ENCODE peak calls at places on chromosomes 11 and 22, in eight cellular contexts. One of them, this sample, is unnamed.

GRCh38 chr11:12131943-12132789 is 21.8 kb downstream of the MICAL2 start:
- DNase-seq in A549: no peak
- DNase-seq in upper lobe of right lung: peak
- DNase-seq in fibroblast of the aortic adventitia: no peak
- DNase-seq in Caco-2: peak
- DNase-seq in thoracic aorta: no peak
- DNase-seq in heart right ventricle: no peak
- DNase-seq in neural crest cell: no peak
- DNase-seq in this sample: no peak

GRCh38 chr11:87301785-87302540 is 264.2 kb downstream of the TMEM135 start:
- DNase-seq in Caco-2: no peak
- DNase-seq in upper lobe of right lung: no peak
- DNase-seq in heart right ventricle: no peak
- DNase-seq in neural crest cell: no peak
- DNase-seq in fibroblast of the aortic adventitia: no peak
- DNase-seq in A549: no peak
- DNase-seq in thoracic aorta: no peak
- DNase-seq in this sample: no peak

GRCh38 chr11:30457045-30457444 is 129.1 kb downstream of the MPPED2 start:
- DNase-seq in heart right ventricle: no peak
- DNase-seq in fibroblast of the aortic adventitia: no peak
- DNase-seq in Caco-2: no peak
- DNase-seq in A549: no peak
- DNase-seq in upper lobe of right lung: no peak
- DNase-seq in thoracic aorta: no peak
- DNase-seq in neural crest cell: no peak
- DNase-seq in this sample: no peak

GRCh38 chr22:49815641-49816071 is 12.0 kb downstream of the BRD1 start:
- DNase-seq in Caco-2: no peak
- DNase-seq in A549: no peak
- DNase-seq in heart right ventricle: no peak
- DNase-seq in thoracic aorta: no peak
- DNase-seq in fibroblast of the aortic adventitia: no peak
- DNase-seq in neural crest cell: no peak
- DNase-seq in upper lobe of right lung: no peak
- DNase-seq in this sample: no peak

GRCh38 chr11:113698515-113698914 is 7.6 kb downstream of the TMPRSS5 start:
- DNase-seq in thoracic aorta: no peak
- DNase-seq in neural crest cell: no peak
- DNase-seq in fibroblast of the aortic adventitia: no peak
- DNase-seq in heart right ventricle: no peak
- DNase-seq in Caco-2: no peak
- DNase-seq in A549: no peak
- DNase-seq in upper lobe of right lung: no peak
- DNase-seq in this sample: no peak

GRCh38 chr22:34036936-34037335 is 116.7 kb upstream of the LARGE1 start:
- DNase-seq in Caco-2: no peak
- DNase-seq in thoracic aorta: no peak
- DNase-seq in A549: no peak
- DNase-seq in fibroblast of the aortic adventitia: no peak
- DNase-seq in heart right ventricle: no peak
- DNase-seq in neural crest cell: no peak
- DNase-seq in upper lobe of right lung: no peak
- DNase-seq in this sample: no peak

GRCh38 chr11:75873417-75874148 is 58.6 kb downstream of the UVRAG start:
- DNase-seq in thoracic aorta: no peak
- DNase-seq in upper lobe of right lung: no peak
- DNase-seq in A549: no peak
- DNase-seq in Caco-2: no peak
- DNase-seq in neural crest cell: no peak
- DNase-seq in fibroblast of the aortic adventitia: peak
- DNase-seq in heart right ventricle: no peak
- DNase-seq in this sample: no peak

GRCh38 chr11:94171693-94172440 is 43.2 kb downstream of the PANX1 start:
- DNase-seq in heart right ventricle: peak
- DNase-seq in thoracic aorta: no peak
- DNase-seq in neural crest cell: no peak
- DNase-seq in fibroblast of the aortic adventitia: peak
- DNase-seq in Caco-2: no peak
- DNase-seq in A549: peak
- DNase-seq in upper lobe of right lung: no peak
- DNase-seq in this sample: peak

GRCh38 chr22:37529652-37530345 is 10.6 kb upstream of the CARD10 start:
- DNase-seq in fibroblast of the aortic adventitia: no peak
- DNase-seq in heart right ventricle: no peak
- DNase-seq in thoracic aorta: no peak
- DNase-seq in A549: no peak
- DNase-seq in upper lobe of right lung: no peak
- DNase-seq in neural crest cell: no peak
- DNase-seq in Caco-2: no peak
- DNase-seq in this sample: no peak

GRCh38 chr22:37716708-37717107 is 19.9 kb downstream of the TRIOBP start:
- DNase-seq in upper lobe of right lung: no peak
- DNase-seq in heart right ventricle: no peak
- DNase-seq in A549: no peak
- DNase-seq in fibroblast of the aortic adventitia: no peak
- DNase-seq in thoracic aorta: no peak
- DNase-seq in neural crest cell: no peak
- DNase-seq in Caco-2: no peak
- DNase-seq in this sample: no peak

GRCh38 chr11:26558191-26558590 is 13.9 kb downstream of the MUC15 start:
- DNase-seq in thoracic aorta: no peak
- DNase-seq in fibroblast of the aortic adventitia: no peak
- DNase-seq in upper lobe of right lung: no peak
- DNase-seq in Caco-2: no peak
- DNase-seq in neural crest cell: no peak
- DNase-seq in heart right ventricle: no peak
- DNase-seq in A549: no peak
- DNase-seq in this sample: no peak

GRCh38 chr11:128422576-128423370 is 164.6 kb downstream of the ETS1 start:
- DNase-seq in fibroblast of the aortic adventitia: no peak
- DNase-seq in thoracic aorta: no peak
- DNase-seq in upper lobe of right lung: no peak
- DNase-seq in neural crest cell: no peak
- DNase-seq in A549: no peak
- DNase-seq in Caco-2: no peak
- DNase-seq in heart right ventricle: peak
- DNase-seq in this sample: no peak

GRCh38 chr11:122137081-122137793 is 21.2 kb upstream of the BLID start:
- DNase-seq in heart right ventricle: no peak
- DNase-seq in fibroblast of the aortic adventitia: peak
- DNase-seq in thoracic aorta: no peak
- DNase-seq in A549: no peak
- DNase-seq in upper lobe of right lung: no peak
- DNase-seq in neural crest cell: no peak
- DNase-seq in Caco-2: no peak
- DNase-seq in this sample: no peak

GRCh38 chr11:28342704-28343103 is 234.5 kb downstream of the METTL15 start:
- DNase-seq in thoracic aorta: no peak
- DNase-seq in A549: no peak
- DNase-seq in upper lobe of right lung: no peak
- DNase-seq in heart right ventricle: no peak
- DNase-seq in neural crest cell: no peak
- DNase-seq in Caco-2: no peak
- DNase-seq in fibroblast of the aortic adventitia: peak
- DNase-seq in this sample: no peak

GRCh38 chr11:117942255-117942654 is 13.1 kb upstream of the TMPRSS13 start:
- DNase-seq in A549: no peak
- DNase-seq in Caco-2: no peak
- DNase-seq in fibroblast of the aortic adventitia: no peak
- DNase-seq in upper lobe of right lung: no peak
- DNase-seq in neural crest cell: no peak
- DNase-seq in heart right ventricle: no peak
- DNase-seq in thoracic aorta: no peak
- DNase-seq in this sample: no peak

GRCh38 chr11:88414981-88415391 is 77.5 kb upstream of the CTSC start:
- DNase-seq in heart right ventricle: no peak
- DNase-seq in Caco-2: no peak
- DNase-seq in A549: no peak
- DNase-seq in fibroblast of the aortic adventitia: peak
- DNase-seq in thoracic aorta: no peak
- DNase-seq in upper lobe of right lung: no peak
- DNase-seq in neural crest cell: no peak
- DNase-seq in this sample: no peak

GRCh38 chr11:25899761-25900160 is 432.2 kb upstream of the ANO3 start:
- DNase-seq in neural crest cell: no peak
- DNase-seq in Caco-2: no peak
- DNase-seq in A549: no peak
- DNase-seq in fibroblast of the aortic adventitia: no peak
- DNase-seq in upper lobe of right lung: no peak
- DNase-seq in thoracic aorta: no peak
- DNase-seq in heart right ventricle: no peak
- DNase-seq in this sample: no peak

GRCh38 chr22:35496768-35497312 is 43.8 kb upstream of the RASD2 start:
- DNase-seq in thoracic aorta: no peak
- DNase-seq in upper lobe of right lung: no peak
- DNase-seq in Caco-2: no peak
- DNase-seq in fibroblast of the aortic adventitia: no peak
- DNase-seq in heart right ventricle: no peak
- DNase-seq in A549: no peak
- DNase-seq in neural crest cell: no peak
- DNase-seq in this sample: no peak

GRCh38 chr22:19844423-19845368 is 10.0 kb downstream of the GNB1L start:
- DNase-seq in heart right ventricle: peak
- DNase-seq in upper lobe of right lung: peak
- DNase-seq in Caco-2: no peak
- DNase-seq in fibroblast of the aortic adventitia: peak
- DNase-seq in A549: no peak
- DNase-seq in thoracic aorta: no peak
- DNase-seq in neural crest cell: no peak
- DNase-seq in this sample: no peak

GRCh38 chr11:32023370-32023964 is 67.4 kb upstream of the RCN1 start:
- DNase-seq in neural crest cell: no peak
- DNase-seq in Caco-2: no peak
- DNase-seq in heart right ventricle: no peak
- DNase-seq in fibroblast of the aortic adventitia: no peak
- DNase-seq in thoracic aorta: no peak
- DNase-seq in A549: no peak
- DNase-seq in upper lobe of right lung: no peak
- DNase-seq in this sample: no peak

GRCh38 chr11:2837651-2838050 is 47.9 kb downstream of the CDKN1C start:
- DNase-seq in Caco-2: no peak
- DNase-seq in upper lobe of right lung: no peak
- DNase-seq in fibroblast of the aortic adventitia: no peak
- DNase-seq in A549: no peak
- DNase-seq in thoracic aorta: no peak
- DNase-seq in heart right ventricle: no peak
- DNase-seq in neural crest cell: no peak
- DNase-seq in this sample: no peak

GRCh38 chr11:2836335-2837095 is 49.1 kb downstream of the CDKN1C start:
- DNase-seq in Caco-2: no peak
- DNase-seq in thoracic aorta: no peak
- DNase-seq in heart right ventricle: no peak
- DNase-seq in fibroblast of the aortic adventitia: no peak
- DNase-seq in neural crest cell: no peak
- DNase-seq in upper lobe of right lung: no peak
- DNase-seq in A549: no peak
- DNase-seq in this sample: no peak

GRCh38 chr11:2838091-2838490 is 47.5 kb downstream of the CDKN1C start:
- DNase-seq in A549: no peak
- DNase-seq in upper lobe of right lung: no peak
- DNase-seq in Caco-2: no peak
- DNase-seq in neural crest cell: no peak
- DNase-seq in thoracic aorta: no peak
- DNase-seq in heart right ventricle: no peak
- DNase-seq in fibroblast of the aortic adventitia: no peak
- DNase-seq in this sample: no peak

GRCh38 chr11:2835768-2836150 is 49.8 kb downstream of the CDKN1C start:
- DNase-seq in upper lobe of right lung: no peak
- DNase-seq in heart right ventricle: no peak
- DNase-seq in thoracic aorta: no peak
- DNase-seq in Caco-2: no peak
- DNase-seq in A549: no peak
- DNase-seq in fibroblast of the aortic adventitia: no peak
- DNase-seq in neural crest cell: no peak
- DNase-seq in this sample: no peak

DNA sequence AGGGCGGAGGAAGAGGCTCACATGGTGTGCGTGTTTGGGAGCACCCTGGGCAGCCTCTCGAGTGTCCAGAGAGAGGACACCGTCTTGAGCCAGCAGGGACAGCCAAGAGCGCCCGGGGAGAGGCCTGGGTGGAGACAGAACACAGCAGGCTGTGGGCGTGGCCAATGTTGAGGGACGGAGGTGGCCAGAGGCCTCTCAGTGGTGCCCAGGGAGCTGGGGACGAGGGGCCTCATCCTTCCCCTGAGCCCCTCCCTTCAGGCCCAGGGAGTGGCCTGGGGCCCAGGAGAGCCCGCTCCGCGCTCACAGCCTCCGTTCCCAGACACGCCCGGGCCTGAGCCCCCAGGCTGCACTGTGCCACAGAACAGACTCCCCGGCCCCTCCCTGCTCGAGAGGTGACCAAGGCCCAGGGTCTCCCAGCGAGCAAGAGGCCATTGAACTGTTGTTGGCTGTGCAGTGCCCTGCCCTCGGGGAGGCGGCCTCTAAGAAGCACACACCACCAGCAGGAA is 48.4 kb downstream of the CDKN1C start:
- DNase-seq in heart right ventricle: peak
- DNase-seq in Caco-2: peak
- DNase-seq in A549: peak
- DNase-seq in fibroblast of the aortic adventitia: peak
- DNase-seq in thoracic aorta: no peak
- DNase-seq in upper lobe of right lung: peak
- DNase-seq in neural crest cell: peak
- DNase-seq in this sample: peak
- TF ChIP-seq CTCF in heart right ventricle: peak
- TF ChIP-seq CTCF in Caco-2: peak
- TF ChIP-seq CTCF in A549: no peak
- TF ChIP-seq CTCF in fibroblast of the aortic adventitia: peak
- TF ChIP-seq CTCF in thoracic aorta: no peak
- TF ChIP-seq CTCF in upper lobe of right lung: peak
- TF ChIP-seq CTCF in neural crest cell: peak
- TF ChIP-seq CTCF in this sample: no peak

GRCh38 chr11:58575377-58576020 is at the start of gene LPXN:
- DNase-seq in Caco-2: no peak
- DNase-seq in thoracic aorta: no peak
- DNase-seq in neural crest cell: no peak
- DNase-seq in A549: no peak
- DNase-seq in heart right ventricle: no peak
- DNase-seq in fibroblast of the aortic adventitia: peak
- DNase-seq in upper lobe of right lung: no peak
- DNase-seq in this sample: no peak
- TF ChIP-seq CTCF in Caco-2: no peak
- TF ChIP-seq CTCF in thoracic aorta: no peak
- TF ChIP-seq CTCF in neural crest cell: no peak
- TF ChIP-seq CTCF in A549: no peak
- TF ChIP-seq CTCF in heart right ventricle: no peak
- TF ChIP-seq CTCF in fibroblast of the aortic adventitia: no peak
- TF ChIP-seq CTCF in upper lobe of right lung: no peak
- TF ChIP-seq CTCF in this sample: no peak

GRCh38 chr11:1390603-1391164 is 950 bp downstream of the BRSK2 start:
- DNase-seq in neural crest cell: peak
- DNase-seq in thoracic aorta: no peak
- DNase-seq in heart right ventricle: peak
- DNase-seq in A549: no peak
- DNase-seq in Caco-2: peak
- DNase-seq in fibroblast of the aortic adventitia: no peak
- DNase-seq in upper lobe of right lung: no peak
- DNase-seq in this sample: peak
- TF ChIP-seq CTCF in neural crest cell: no peak
- TF ChIP-seq CTCF in thoracic aorta: no peak
- TF ChIP-seq CTCF in heart right ventricle: no peak
- TF ChIP-seq CTCF in A549: no peak
- TF ChIP-seq CTCF in Caco-2: no peak
- TF ChIP-seq CTCF in fibroblast of the aortic adventitia: no peak
- TF ChIP-seq CTCF in upper lobe of right lung: no peak
- TF ChIP-seq CTCF in this sample: no peak

GRCh38 chr11:44939673-44940072 is 11.0 kb downstream of the TP53I11 start:
- DNase-seq in neural crest cell: peak
- DNase-seq in heart right ventricle: peak
- DNase-seq in fibroblast of the aortic adventitia: no peak
- DNase-seq in upper lobe of right lung: no peak
- DNase-seq in A549: no peak
- DNase-seq in thoracic aorta: no peak
- DNase-seq in Caco-2: no peak
- DNase-seq in this sample: peak
- TF ChIP-seq CTCF in neural crest cell: no peak
- TF ChIP-seq CTCF in heart right ventricle: peak
- TF ChIP-seq CTCF in fibroblast of the aortic adventitia: peak
- TF ChIP-seq CTCF in upper lobe of right lung: peak
- TF ChIP-seq CTCF in A549: no peak
- TF ChIP-seq CTCF in thoracic aorta: no peak
- TF ChIP-seq CTCF in Caco-2: no peak
- TF ChIP-seq CTCF in this sample: peak

This sample was measured in endothelial cell.